ENCODE peak calls at places on chromosomes 2 and 18, in five cellular contexts. R, C, F, S and W are unnamed samples.

GRCh38 chr18:48887294-48887904 is 63.4 kb downstream of the SMAD7 start:
- DNase-seq in S (peak; percentile 12), C (no peak), F (no peak), R (no peak), W (no peak)

GRCh38 chr2:28547906-28548600 is 52.2 kb downstream of the PLB1 start:
- DNase-seq in C (no peak), R (peak; percentile 15), S (no peak), F (no peak), W (peak; percentile 14)

GRCh38 chr18:77548790-77549420 is 299.3 kb downstream of the GALR1 start:
- DNase-seq in C (no peak), F (no peak), S (no peak), R (no peak), W (no peak)

GRCh38 chr2:10375570-10376266 is 72.4 kb downstream of the ODC1 start:
- DNase-seq in C (no peak), R (no peak), S (no peak), F (no peak), W (no peak)

GRCh38 chr18:59022167-59022945 is 117.3 kb upstream of the SEC11C start:
- DNase-seq in C (peak; percentile 45), F (no peak), S (no peak), R (no peak), W (no peak)

GRCh38 chr18:53153281-53153680 is 813.3 kb downstream of the DCC start:
- DNase-seq in C (peak; percentile 0), F (no peak), R (no peak), S (no peak), W (no peak)

GRCh38 chr18:56407631-56408030 is 230.8 kb downstream of the TXNL1 start:
- DNase-seq in R (no peak), C (no peak), S (no peak), F (no peak), W (no peak)

GRCh38 chr2:160194946-160195345 is 5.1 kb downstream of the ITGB6 start:
- DNase-seq in R (no peak), F (no peak), C (no peak), S (no peak), W (no peak)

GRCh38 chr2:240372051-240372450 is 63.4 kb upstream of the GPC1 start:
- DNase-seq in R (no peak), S (no peak), F (no peak), C (no peak), W (no peak)

GRCh38 chr2:172348555-172349288 is 78.7 kb upstream of the ITGA6 start:
- DNase-seq in S (no peak), R (no peak), C (no peak), F (no peak), W (no peak)

GRCh38 chr2:85682378-85682777 is 11.8 kb upstream of the GNLY start:
- DNase-seq in S (no peak), C (no peak), R (no peak), F (peak; percentile 27), W (no peak)

GRCh38 chr2:60414731-60415130 is 138.7 kb downstream of the BCL11A start:
- DNase-seq in R (no peak), F (peak; percentile 70), C (peak; percentile 64), S (no peak), W (no peak)

GRCh38 chr2:144548088-144548487 is 28.2 kb upstream of the ZEB2 start:
- DNase-seq in S (no peak), F (no peak), C (no peak), R (no peak), W (no peak)

GRCh38 chr2:239155806-239156480 is 244.9 kb downstream of the HDAC4 start:
- DNase-seq in C (no peak), R (no peak), S (peak; percentile 7), F (no peak), W (no peak)

GRCh38 chr2:19900536-19901200 is 1.1 kb downstream of the TTC32 start:
- DNase-seq in C (peak; percentile 25), R (peak; percentile 50), S (no peak), F (no peak), W (peak; percentile 12)

GRCh38 chr18:25510096-25510495 is 158.1 kb upstream of the ZNF521 start:
- DNase-seq in R (no peak), C (no peak), S (no peak), F (no peak), W (no peak)
- H3K4me3 ChIP-seq in R (no peak overlapping the region), C (no peak overlapping the region), S (no peak overlapping the region), F (no peak overlapping the region), W (no peak overlapping the region)

DNA sequence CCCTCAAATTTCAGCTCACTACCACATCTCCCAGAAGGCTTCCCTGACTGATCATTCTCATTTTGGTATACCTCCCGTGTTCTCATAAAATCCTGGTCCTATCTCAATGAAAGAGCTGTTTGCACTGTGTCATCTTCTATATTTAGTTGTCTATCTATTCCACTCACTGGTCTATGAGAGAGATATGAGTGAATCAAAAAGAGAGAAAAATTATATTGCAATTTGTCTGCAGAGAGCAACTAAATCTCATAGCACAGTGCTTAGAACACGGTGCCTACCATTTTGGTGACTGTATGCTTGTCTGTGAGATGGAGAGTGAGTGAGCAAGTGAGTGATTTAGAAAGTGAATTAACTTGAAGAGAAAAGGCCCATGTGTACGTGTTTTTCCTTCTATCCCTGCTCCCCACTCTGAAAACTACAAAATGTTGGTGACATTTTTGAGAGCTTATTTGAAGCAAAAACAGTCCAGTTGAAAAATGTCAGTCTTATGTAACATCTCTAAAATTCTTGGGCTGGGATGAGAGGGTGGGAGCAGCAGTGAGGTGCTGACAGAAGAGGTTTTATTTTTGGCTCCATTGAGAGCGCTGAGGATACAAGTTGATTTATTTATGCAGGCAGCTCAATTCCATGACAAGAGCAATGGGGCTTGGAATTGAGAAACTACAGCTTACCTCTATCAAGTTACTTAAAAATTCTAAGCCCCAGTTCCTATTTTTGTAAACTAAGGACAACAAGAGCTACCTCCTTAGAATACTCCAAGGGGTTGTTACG is 373.5 kb upstream of the CHST9 start:
- DNase-seq in R (no peak), F (no peak), C (no peak), S (no peak), W (no peak)
- H3K9me3 ChIP-seq in R (no peaks in the 10 kb centered on the region), F (no peaks in the 10 kb centered on the region), C (no peaks in the 10 kb centered on the region), S (no peaks in the 10 kb centered on the region), W (no peaks in the 10 kb centered on the region)

DNA sequence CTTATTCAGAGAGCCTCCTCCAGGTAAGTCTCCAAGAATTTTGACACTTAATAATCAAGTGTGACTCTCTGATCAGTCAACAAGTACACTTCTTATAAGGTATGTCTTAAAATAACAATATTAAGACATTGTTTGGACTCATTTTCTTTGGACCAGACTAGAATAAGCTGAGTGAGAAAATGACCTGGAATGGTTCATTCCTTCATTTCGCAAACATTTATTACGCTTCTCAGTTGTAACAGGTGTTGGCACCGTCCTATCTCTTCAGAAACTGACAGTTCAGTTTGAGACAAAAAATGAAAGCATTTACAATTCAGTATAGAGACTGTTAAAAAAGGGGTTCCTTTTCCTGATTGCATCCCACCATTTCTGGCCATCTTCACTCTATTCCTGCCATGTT is 46.6 kb downstream of the TSPYL6 start:
- DNase-seq in F (no peak), R (no peak), S (no peak), C (no peak), W (no peak)
- H3K4me3 ChIP-seq in F (no peak overlapping the region), R (no peak overlapping the region), S (no peak overlapping the region), C (no peak overlapping the region), W (no peak overlapping the region)

GRCh38 chr2:47129191-47129711 is 25.9 kb downstream of the STPG4 start:
- DNase-seq in S (no peak), F (no peak), R (no peak), C (no peak), W (no peak)
- H3K9me3 ChIP-seq in S (no peaks in the 10 kb centered on the region), F (peaks cover 4% of the 10 kb centered on the region), R (no peaks in the 10 kb centered on the region), C (no peaks in the 10 kb centered on the region), W (no peaks in the 10 kb centered on the region)

GRCh38 chr18:24015897-24016631 is 1.5 kb downstream of the TTC39C start:
- DNase-seq in C (no peak), S (no peak), R (no peak), F (no peak), W (no peak)

GRCh38 chr18:24016643-24017042 is 2.1 kb downstream of the TTC39C start:
- DNase-seq in S (no peak), C (no peak), R (no peak), F (no peak), W (no peak)

GRCh38 chr18:24013061-24013460 is 1.5 kb upstream of the TTC39C start:
- DNase-seq in S (no peak), R (no peak), C (no peak), F (peak; percentile 19), W (no peak)

GRCh38 chr18:24014986-24015896 is 687 bp downstream of the TTC39C start:
- DNase-seq in C (peak; percentile 80), R (no peak), F (peak; percentile 76), S (peak; percentile 59), W (peak; percentile 57)

GRCh38 chr18:24014062-24014985 is at the start of gene TTC39C:
- DNase-seq in S (peak; percentile 81), C (peak; percentile 86), R (peak; percentile 80), F (peak; percentile 71), W (peak; percentile 87)
- H3K4me3 ChIP-seq in S (peak within 1 kb of the TSS; percentile 74), C (peak within 1 kb of the TSS; percentile 90), R (peak within 1 kb of the TSS; percentile 83), F (peak within 1 kb of the TSS; percentile 82), W (peak within 1 kb of the TSS; percentile 80)

DNA sequence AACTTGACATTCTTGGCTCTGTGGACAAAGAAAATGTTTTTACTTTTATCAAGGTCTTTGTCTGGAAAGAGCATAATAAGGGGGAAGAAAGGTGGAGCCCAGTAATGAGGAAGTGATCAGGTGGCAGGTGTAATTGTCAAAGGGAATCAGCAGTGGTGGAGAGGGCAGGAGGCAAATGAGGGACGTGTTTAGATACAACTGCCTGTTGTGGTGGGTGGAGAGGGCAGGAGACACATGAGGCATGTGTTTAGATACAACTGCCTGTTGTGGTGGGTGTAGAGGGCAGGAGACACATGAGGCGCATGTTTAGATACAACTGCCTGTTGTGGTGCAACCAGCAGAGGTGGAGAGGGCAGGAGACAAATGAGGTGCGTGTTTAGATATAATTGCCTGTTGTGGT is 173.0 kb downstream of the ANKRD30B start:
- DNase-seq in C (no peak), R (no peak), F (no peak), S (no peak), W (no peak)
- H3K9me3 ChIP-seq in C (no peaks in the 10 kb centered on the region), R (no peaks in the 10 kb centered on the region), F (peaks cover 45% of the 10 kb centered on the region), S (no peaks in the 10 kb centered on the region), W (no peaks in the 10 kb centered on the region)

DNA sequence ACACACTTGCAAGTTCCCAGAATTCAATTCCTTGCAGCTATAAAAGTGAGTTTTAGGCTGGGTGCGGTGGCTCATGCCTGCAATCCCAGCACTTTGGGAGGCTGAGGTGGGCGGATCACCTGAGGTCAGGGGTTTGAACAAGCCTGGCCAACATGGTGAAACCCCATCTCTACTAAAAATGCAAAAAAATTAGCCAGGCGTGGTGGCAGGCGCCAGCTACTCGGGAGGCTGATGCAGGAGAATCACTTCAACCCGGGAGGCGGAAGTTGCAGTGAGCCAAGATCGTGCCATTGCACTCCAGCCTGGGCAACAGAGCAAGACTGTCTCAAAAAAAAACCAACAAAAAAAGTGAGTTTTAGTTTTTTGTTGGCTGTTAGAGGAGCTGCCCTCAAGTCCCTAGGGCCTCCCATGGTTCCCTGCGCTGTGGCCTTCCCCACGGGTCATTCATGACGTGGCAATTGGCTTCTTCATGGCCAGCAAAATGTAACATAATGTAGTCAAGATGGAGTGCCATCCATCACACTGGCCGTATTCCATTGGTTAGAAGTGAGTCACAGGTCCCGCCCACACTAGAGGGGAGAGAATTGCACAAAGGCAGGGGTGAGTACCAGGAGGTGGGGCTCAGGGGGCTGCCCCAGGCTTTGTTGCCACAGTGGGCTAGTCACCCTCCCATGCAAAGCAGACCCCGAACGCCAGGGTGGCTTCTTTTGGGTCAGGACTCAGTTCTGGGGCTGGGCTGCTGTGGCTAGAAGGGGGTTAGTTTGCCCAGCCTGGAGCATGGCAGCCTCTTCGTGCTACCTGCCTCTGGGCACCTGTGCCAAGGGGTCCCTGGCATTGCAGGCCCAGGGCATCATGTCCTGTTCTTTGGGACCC is 37.7 kb upstream of the INHBB start:
- DNase-seq in R (no peak), C (no peak), S (no peak), F (no peak), W (no peak)
- H3K4me3 ChIP-seq in R (no peak overlapping the region), C (no peak overlapping the region), S (no peak overlapping the region), F (no peak overlapping the region), W (no peak overlapping the region)